ENCODE peak calls at places on chromosomes 4 and X, in seven cellular contexts. J is anterior cingulate cortex; F is uterus; X is CD4-positive, alpha-beta T cell; S is HT1080; R is NCI-H2029; E is bronchial epithelial cell. V is an unnamed sample.

GRCh38 chr4:55031158-55031557 is 94.2 kb downstream of the KDR start:
- DNase-seq in E (no peak), R (no peak), F (no peak), S (no peak), J (no peak), X (no peak), V (no peak)

GRCh38 chr4:184550476-184550875 is 76.1 kb upstream of the IRF2 start:
- DNase-seq in S (no peak), R (no peak), E (no peak), F (no peak), J (no peak), X (no peak), V (no peak)

GRCh38 chr4:60617731-60618130 is 582.4 kb upstream of the ADGRL3 start:
- DNase-seq in S (no peak), J (no peak), F (no peak), X (no peak), R (no peak), E (no peak), V (no peak)

GRCh38 chrX:139106111-139106510 is 394.6 kb upstream of the FGF13 start:
- DNase-seq in X (no peak), S (peak), R (no peak), J (no peak), F (no peak), E (peak), V (no peak)

GRCh38 chr4:89316931-89317366 is 9.3 kb upstream of the GPRIN3 start:
- DNase-seq in R (no peak), S (peak), J (no peak), X (no peak), E (peak), F (no peak), V (no peak)

GRCh38 chrX:48538641-48539344 is 721 bp upstream of the TBC1D25 start:
- DNase-seq in E (no peak), J (no peak), S (no peak), R (no peak), F (no peak), X (no peak), V (no peak)

GRCh38 chrX:44621088-44621487 is 78.4 kb upstream of the FUNDC1 start:
- DNase-seq in S (no peak), X (no peak), J (no peak), E (no peak), F (no peak), R (no peak), V (no peak)

GRCh38 chr4:152643153-152644035 is 36.4 kb downstream of the TMEM154 start:
- DNase-seq in F (no peak), S (no peak), R (no peak), X (no peak), J (no peak), E (no peak), V (no peak)

V was measured in DMS153.